ENCODE peak calls at places on chromosomes 3 and 15, in five cellular contexts. B, P, K, D and Q are unnamed samples.

GRCh38 chr3:194089357-194090177 is 46.4 kb upstream of the HES1 start:
- DNase-seq in B (peak), P (no peak), K (no peak), D (no peak), Q (no peak)

GRCh38 chr15:71706461-71707229 is 103.7 kb upstream of the NR2E3 start:
- DNase-seq in B (no peak), P (no peak), K (no peak), D (no peak), Q (no peak)

GRCh38 chr3:122215592-122216298 is 32.3 kb downstream of the CASR start:
- DNase-seq in B (no peak), P (no peak), K (no peak), D (no peak), Q (no peak)

GRCh38 chr15:57751177-57751800 is 44.8 kb downstream of the POLR2M start:
- DNase-seq in B (no peak), P (peak), K (no peak), D (no peak), Q (no peak)

GRCh38 chr3:66490214-66490613 is 10.6 kb downstream of the LRIG1 start:
- DNase-seq in B (no peak), P (peak), K (no peak), D (no peak), Q (no peak)

GRCh38 chr3:130746296-130747039 is at the start of gene PIK3R4:
- DNase-seq in B (peak), P (peak), K (peak), D (peak), Q (peak)

GRCh38 chr15:39358441-39359041 is 222.3 kb upstream of the THBS1 start:
- DNase-seq in B (peak), P (no peak), K (no peak), D (no peak), Q (no peak)

GRCh38 chr3:15647629-15648167 is 46.2 kb downstream of the BTD start:
- DNase-seq in B (no peak), P (peak), K (no peak), D (no peak), Q (no peak)

GRCh38 chr3:152269423-152270144 is 855 bp downstream of the MBNL1 start:
- DNase-seq in B (no peak), P (peak), K (peak), D (no peak), Q (no peak)

GRCh38 chr3:114471478-114471877 is 177.7 kb downstream of the TIGIT start:
- DNase-seq in B (no peak), P (no peak), K (no peak), D (no peak), Q (no peak)

GRCh38 chr3:122406198-122406597 is 9.7 kb downstream of the WDR5B start:
- DNase-seq in B (no peak), P (no peak), K (no peak), D (no peak), Q (no peak)

GRCh38 chr15:48459571-48460461 is 128.6 kb downstream of the DUT start:
- DNase-seq in B (no peak), P (no peak), K (no peak), D (no peak), Q (no peak)

GRCh38 chr3:45688194-45688881 is 858 bp upstream of the SACM1L start:
- DNase-seq in B (no peak), P (peak), K (peak), D (no peak), Q (no peak)

GRCh38 chr15:77858677-77859490 is 218.6 kb downstream of the TBC1D2B start:
- DNase-seq in B (no peak), P (no peak), K (no peak), D (no peak), Q (no peak)